ENCODE peak calls at places on chromosome 21, in eight cellular contexts. S is activated CD4-positive, alpha-beta T cell treated with anti-CD3 and anti-CD28 coated beads, Interleukin-2, amount 50 U/mL, for 1 hour; J is GM10248; N is PC-9; A is activated naive CD8-positive, alpha-beta T cell treated with anti-CD3 and anti-CD28 coated beads for 36 hours; Y is midbrain; E is T-cell; V is memory B cell. K is an unnamed sample.

GRCh38 chr21:45435405-45435981 is 30.5 kb downstream of the COL18A1 start:
- DNase-seq in S (no peak), E (no peak), N (no peak), V (no peak), J (no peak), A (no peak), Y (no peak), K (no peak)

GRCh38 chr21:32520885-32521735 is 64.2 kb downstream of the TCP10L start:
- DNase-seq in Y (peak; percentile 69), J (no peak), N (peak; percentile 70), A (no peak), E (no peak), S (no peak), V (no peak), K (no peak)

GRCh38 chr21:44924611-44925010 is 3.9 kb upstream of the ITGB2 start:
- DNase-seq in J (no peak), Y (no peak), N (no peak), A (no peak), V (no peak), E (no peak), S (no peak), K (no peak)

GRCh38 chr21:26849428-26850115 is 4.4 kb upstream of the ADAMTS1 start:
- DNase-seq in S (no peak), E (no peak), N (no peak), V (no peak), A (no peak), J (no peak), Y (peak; percentile 72), K (no peak)

GRCh38 chr21:38834725-38835124 is 29.0 kb downstream of the ETS2 start:
- DNase-seq in S (no peak), E (no peak), V (no peak), A (no peak), J (no peak), N (no peak), Y (no peak), K (no peak)

GRCh38 chr21:14766241-14766640 is 220.1 kb upstream of the SAMSN1 start:
- DNase-seq in A (no peak), S (no peak), N (no peak), Y (no peak), J (no peak), V (no peak), E (no peak), K (no peak)

GRCh38 chr21:14900058-14900457 is 164.7 kb downstream of the NRIP1 start:
- DNase-seq in S (no peak), E (no peak), N (no peak), A (no peak), Y (no peak), V (no peak), J (no peak), K (no peak)

GRCh38 chr21:45004481-45005263 is 64.8 kb downstream of the SLX9 start:
- DNase-seq in V (no peak), E (no peak), A (peak; percentile 43), J (no peak), Y (no peak), S (no peak), N (no peak), K (no peak)

GRCh38 chr21:45836268-45836655 is 145.3 kb upstream of the COL6A1 start:
- DNase-seq in N (no peak), V (no peak), J (no peak), A (no peak), Y (no peak), E (no peak), S (no peak), K (no peak)